ENCODE peak calls at places on chromosomes 13 and 19, in six cellular contexts. R, F, N, E, X and D are unnamed samples.

GRCh38 chr13:75479102-75479501 is 2.9 kb downstream of the TBC1D4 start:
- DNase-seq in R (no peak), F (no peak), N (no peak), E (no peak), X (no peak), D (no peak)

GRCh38 chr19:49155830-49156346 is 692 bp upstream of the HRC start:
- DNase-seq in R (no peak), F (no peak), N (no peak), E (peak), X (peak), D (no peak)

GRCh38 chr19:14731200-14731599 is 41.4 kb downstream of the ZNF333 start:
- DNase-seq in R (no peak), F (no peak), N (no peak), E (no peak), X (no peak), D (no peak)

GRCh38 chr19:33232656-33233055 is 7.0 kb upstream of the SLC7A10 start:
- DNase-seq in R (no peak), F (no peak), N (no peak), E (no peak), X (no peak), D (no peak)

GRCh38 chr13:87259479-87260083 is 411.6 kb upstream of the SLITRK5 start:
- DNase-seq in R (no peak), F (no peak), N (no peak), E (peak), X (peak), D (no peak)

GRCh38 chr13:79679334-79679733 is 198.4 kb downstream of the NDFIP2 start:
- DNase-seq in R (peak), F (peak), N (peak), E (peak), X (peak), D (peak)

GRCh38 chr13:52449323-52450011 is 967 bp downstream of the VPS36 start:
- DNase-seq in R (no peak), F (no peak), N (no peak), E (peak), X (no peak), D (no peak)

GRCh38 chr19:33718668-33719259 is 77.9 kb upstream of the KCTD15 start:
- DNase-seq in R (no peak), F (no peak), N (no peak), E (no peak), X (no peak), D (no peak)

GRCh38 chr13:53045110-53045509 is 16.5 kb downstream of the OLFM4 start:
- DNase-seq in R (no peak), F (no peak), N (no peak), E (no peak), X (no peak), D (no peak)

GRCh38 chr19:3440082-3440481 is 40.2 kb downstream of the SMIM24 start:
- DNase-seq in R (no peak), F (no peak), N (peak), E (peak), X (peak), D (no peak)

GRCh38 chr19:7382694-7383093 is 34.0 kb downstream of the ARHGEF18 start:
- DNase-seq in R (no peak), F (no peak), N (no peak), E (no peak), X (peak), D (peak)

GRCh38 chr19:50607874-50608785 is 31.6 kb downstream of the SYT3 start:
- DNase-seq in R (peak), F (peak), N (peak), E (peak), X (peak), D (peak)
- H2BK5ac ChIP-seq in R (no peak), F (no peak), N (no peak), E (no peak), X (no peak), D (no peak)

GRCh38 chr19:46134527-46134926 is 10.0 kb upstream of the IGFL3 start:
- DNase-seq in R (peak), F (no peak), N (peak), E (no peak), X (no peak), D (no peak)
- H2BK5ac ChIP-seq in R (peak), F (no peak), N (peak), E (peak), X (no peak), D (peak)

GRCh38 chr19:38059897-38060296 is 152.9 kb downstream of the SIPA1L3 start:
- DNase-seq in R (no peak), F (no peak), N (no peak), E (no peak), X (no peak), D (no peak)

GRCh38 chr19:38056646-38057045 is 149.6 kb downstream of the SIPA1L3 start:
- DNase-seq in R (no peak), F (no peak), N (peak), E (no peak), X (no peak), D (no peak)

GRCh38 chr19:38060346-38060745 is 153.3 kb downstream of the SIPA1L3 start:
- DNase-seq in R (no peak), F (no peak), N (no peak), E (no peak), X (no peak), D (no peak)

GRCh38 chr19:38055655-38056521 is 148.9 kb downstream of the SIPA1L3 start:
- DNase-seq in R (no peak), F (no peak), N (no peak), E (no peak), X (no peak), D (no peak)

DNA sequence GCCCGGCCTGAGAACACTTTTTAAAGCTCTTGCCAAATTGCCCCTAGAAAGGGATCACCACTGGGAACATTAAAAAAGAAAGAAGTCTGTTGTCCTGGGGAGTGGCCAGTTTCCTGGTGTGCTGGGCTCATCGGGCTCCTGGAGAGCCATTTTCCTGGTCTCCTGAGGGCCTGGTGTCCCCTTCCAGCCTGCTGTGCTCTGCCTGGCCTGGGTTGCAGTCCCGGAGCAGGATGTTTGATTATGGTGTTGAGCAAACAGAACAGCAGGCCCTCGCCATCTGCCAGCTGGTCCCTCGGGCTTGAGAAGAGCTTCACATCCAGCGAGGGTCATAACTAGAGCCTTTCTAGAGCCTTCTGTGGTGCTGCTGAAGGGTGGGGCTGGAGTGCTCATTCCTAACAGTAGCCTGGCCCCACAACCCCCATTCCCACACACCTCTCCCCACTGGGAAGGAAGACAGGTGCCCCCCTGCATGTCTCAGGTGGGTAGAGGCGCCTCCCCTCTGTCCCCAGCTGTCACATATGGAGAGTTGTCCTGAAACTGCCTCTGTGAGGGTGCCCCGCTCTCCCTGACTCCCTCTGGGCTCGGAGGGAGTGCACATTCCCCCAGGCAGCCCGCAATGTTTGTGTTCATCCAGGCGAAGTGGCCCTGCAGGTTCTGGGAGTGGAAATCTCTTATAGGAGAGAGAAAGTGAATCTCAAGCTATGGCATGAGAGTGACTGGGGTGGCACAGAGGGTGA is 151.1 kb downstream of the SIPA1L3 start:
- DNase-seq in R (no peak), F (no peak), N (peak), E (no peak), X (no peak), D (no peak)
- H2BK5ac ChIP-seq in R (peak), F (no peak), N (peak), E (no peak), X (no peak), D (peak)

GRCh38 chr19:45423033-45423588 is 606 bp downstream of the ERCC1 start:
- DNase-seq in R (no peak), F (no peak), N (no peak), E (no peak), X (no peak), D (no peak)

GRCh38 chr19:45423589-45424190 is at the start of gene ERCC1:
- DNase-seq in R (peak), F (peak), N (peak), E (peak), X (peak), D (peak)

GRCh38 chr19:45424191-45425058 is 708 bp upstream of the ERCC1 start:
- DNase-seq in R (peak), F (no peak), N (peak), E (peak), X (peak), D (no peak)

DNA sequence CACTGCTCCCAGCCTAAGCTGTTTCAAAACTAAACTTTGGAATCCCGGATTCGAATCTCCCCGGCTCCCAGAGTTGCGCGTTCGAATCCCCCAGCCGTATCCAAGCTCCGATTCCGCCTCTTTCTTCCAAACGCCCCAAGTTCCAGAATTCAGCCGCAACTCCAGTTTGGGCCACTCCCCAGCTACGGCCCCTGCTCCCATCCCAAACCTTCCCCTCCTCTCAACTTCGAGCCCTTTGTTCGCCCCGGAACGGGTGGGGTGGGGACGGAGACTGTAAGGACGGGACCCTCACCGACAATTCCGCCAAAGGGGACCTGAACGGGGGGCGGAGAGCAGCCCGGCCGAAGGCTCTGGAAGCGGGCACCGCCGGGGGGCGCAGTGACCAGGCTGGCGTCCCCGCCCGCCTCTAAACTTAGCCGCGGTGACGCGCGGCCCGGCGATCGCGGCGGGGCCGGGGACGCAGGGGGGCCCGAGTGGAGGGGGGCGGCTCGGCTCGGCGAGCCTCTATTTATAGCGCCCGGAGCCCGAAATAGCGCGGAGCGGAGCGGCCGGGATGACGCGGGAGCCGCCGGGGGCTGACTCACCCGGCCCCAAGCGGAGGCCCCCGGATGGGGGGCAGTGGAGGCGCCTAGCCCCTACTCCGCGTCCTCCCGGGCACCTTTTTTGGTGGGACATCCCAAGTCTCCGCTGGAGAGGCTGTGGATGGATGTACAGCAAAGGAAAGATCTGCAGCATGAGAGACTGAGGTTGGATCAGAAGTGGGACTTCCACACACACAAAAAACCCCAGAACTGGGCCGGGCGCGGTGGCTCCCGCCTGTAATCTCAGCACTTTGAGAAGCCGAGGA is 4.9 kb upstream of the ERCC1 start:
- DNase-seq in R (peak), F (no peak), N (peak), E (peak), X (peak), D (peak)
- H2BK5ac ChIP-seq in R (peak), F (peak), N (peak), E (no peak), X (no peak), D (no peak)

DNA sequence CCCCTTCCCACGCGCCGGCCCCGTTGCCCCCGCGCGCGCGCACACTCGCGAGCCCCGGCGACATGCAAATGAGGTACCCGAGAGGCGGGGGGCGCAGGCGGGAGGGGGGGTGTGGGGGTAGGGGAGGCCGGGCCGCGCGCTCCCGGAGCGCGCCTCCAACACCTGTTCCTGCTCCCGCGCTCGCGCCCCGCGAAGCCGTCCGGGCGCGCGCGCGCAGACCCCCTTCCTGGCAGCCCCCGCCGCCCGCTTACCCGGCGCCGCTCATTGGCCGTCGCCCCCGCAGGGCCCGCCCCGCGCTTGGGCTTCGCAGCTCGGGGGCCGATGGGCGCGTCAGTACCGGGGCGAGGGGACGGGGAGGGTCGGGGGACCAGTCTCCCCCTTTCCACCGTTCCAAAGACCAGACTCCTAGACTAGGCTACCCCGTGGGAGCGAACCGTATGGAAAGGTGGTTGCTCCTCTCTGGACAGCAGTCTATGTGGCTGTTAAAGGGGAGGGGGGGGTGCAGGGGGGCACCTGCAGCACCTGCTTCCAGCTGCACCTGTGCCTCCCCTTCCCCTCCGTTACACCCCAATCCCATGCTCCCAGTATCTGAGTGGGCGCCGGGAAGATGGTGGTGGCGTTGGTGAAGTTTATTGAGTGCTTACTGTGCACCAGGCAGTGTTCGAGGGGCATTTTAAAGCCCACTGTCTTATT is 394 bp downstream of the ZNF524 start:
- DNase-seq in R (peak), F (peak), N (no peak), E (no peak), X (no peak), D (peak)
- H2BK5ac ChIP-seq in R (peak), F (peak), N (no peak), E (no peak), X (no peak), D (peak)